ENCODE peak calls at places on chromosomes 16 and 17, in five cellular contexts. R, J, M, H and F are unnamed samples.

GRCh38 chr17:58277107-58277506 is 3.6 kb downstream of the MPO start:
- DNase-seq in R (no peak), J (no peak), M (no peak), H (peak), F (no peak)

GRCh38 chr16:65875362-65876199 is 490.9 kb upstream of the CDH5 start:
- DNase-seq in R (no peak), J (no peak), M (peak), H (peak), F (no peak)

GRCh38 chr17:74446551-74447500 is 14.9 kb downstream of the GPRC5C start:
- DNase-seq in R (no peak), J (no peak), M (no peak), H (peak), F (no peak)

GRCh38 chr17:47620503-47621245 is 29.0 kb upstream of the KPNB1 start:
- DNase-seq in R (no peak), J (no peak), M (no peak), H (no peak), F (no peak)

GRCh38 chr16:86704516-86704915 is 126.2 kb downstream of the FOXL1 start:
- DNase-seq in R (no peak), J (no peak), M (no peak), H (no peak), F (no peak)

GRCh38 chr16:65531475-65531874 is 409.6 kb upstream of the CDH11 start:
- DNase-seq in R (no peak), J (no peak), M (no peak), H (no peak), F (no peak)

GRCh38 chr17:74740641-74741387 is 3.8 kb downstream of the RAB37 start:
- DNase-seq in R (no peak), J (no peak), M (no peak), H (no peak), F (no peak)

GRCh38 chr16:87725596-87726235 is 40.1 kb downstream of the KLHDC4 start:
- DNase-seq in R (no peak), J (no peak), M (peak), H (peak), F (no peak)

GRCh38 chr17:40560592-40561293 is 4.5 kb downstream of the CCR7 start:
- DNase-seq in R (no peak), J (no peak), M (peak), H (peak), F (no peak)

GRCh38 chr17:32285286-32285685 is 19.7 kb downstream of the RHBDL3 start:
- DNase-seq in R (no peak), J (no peak), M (no peak), H (no peak), F (no peak)